ENCODE peak calls at places on chromosomes 3 and 15, in six cellular contexts. C is HTR-8/SVneo, N is A172, M is cerebellar cortex, J is cardiac muscle cell, Q is GM13977. R is an unnamed sample.

GRCh38 chr3:193780810-193781472 is 187.9 kb downstream of the OPA1 start:
- DNase-seq in N (peak; percentile 90), C (peak; percentile 83), M (peak; percentile 37), J (peak; percentile 83), Q (peak; percentile 51), R (peak; percentile 33)

GRCh38 chr3:186025161-186025560 is 83.7 kb downstream of the ETV5 start:
- DNase-seq in N (peak; percentile 58), J (peak; percentile 63), M (no peak), C (no peak), Q (no peak), R (no peak)

GRCh38 chr15:32905481-32905880 is 187.7 kb downstream of the GREM1 start:
- DNase-seq in Q (no peak), C (no peak), N (no peak), J (no peak), M (no peak), R (no peak)

GRCh38 chr3:133943639-133944131 is 48.0 kb upstream of the RAB6B start:
- DNase-seq in Q (no peak), M (no peak), J (peak; percentile 95), N (peak; percentile 97), C (peak; percentile 55), R (no peak)

GRCh38 chr3:175969456-175969855 is 1110.3 kb downstream of the NAALADL2 start:
- DNase-seq in J (no peak), M (no peak), N (no peak), C (no peak), Q (no peak), R (no peak)

GRCh38 chr3:127132876-127133275 is 60.1 kb upstream of the PRR23E start:
- DNase-seq in Q (no peak), N (no peak), C (no peak), J (no peak), M (no peak), R (no peak)

GRCh38 chr3:113166719-113167492 is 44.5 kb upstream of the BOC start:
- DNase-seq in Q (no peak), J (peak; percentile 56), N (peak; percentile 20), C (peak; percentile 34), M (peak; percentile 45), R (no peak)

GRCh38 chr3:152402698-152403456 is 134.1 kb downstream of the MBNL1 start:
- DNase-seq in Q (no peak), N (no peak), C (no peak), J (no peak), M (no peak), R (no peak)